ENCODE peak calls at places on chromosomes 6 and 20, in four cellular contexts. V, H, B and D are unnamed samples.

GRCh38 chr20:47627540-47627939 is 125.9 kb downstream of the NCOA3 start:
- DNase-seq in H (no peak), V (no peak), B (no peak), D (no peak)

GRCh38 chr20:7924692-7925091 is 15.6 kb downstream of the HAO1 start:
- DNase-seq in B (peak), H (no peak), V (no peak), D (no peak)

GRCh38 chr6:167797871-167798265 is 28.8 kb upstream of the AFDN start:
- DNase-seq in V (no peak), H (no peak), B (no peak), D (no peak)

GRCh38 chr6:158629376-158630221 is 14.9 kb downstream of the DYNLT1 start:
- DNase-seq in H (no peak), V (no peak), B (peak), D (peak)

GRCh38 chr20:25227317-25227831 is 20.5 kb upstream of the PYGB start:
- DNase-seq in V (no peak), B (peak), H (peak), D (no peak)

GRCh38 chr20:37539956-37540455 is 12.3 kb upstream of the BLCAP start:
- DNase-seq in V (no peak), B (no peak), H (peak), D (no peak)

GRCh38 chr6:36677753-36678487 is 594 bp upstream of the CDKN1A start:
- DNase-seq in H (no peak), B (peak), V (no peak), D (no peak)

GRCh38 chr6:56868687-56869086 is 86.2 kb upstream of the BEND6 start:
- DNase-seq in B (peak), H (no peak), V (no peak), D (no peak)

GRCh38 chr6:1279065-1279464 is 32.8 kb upstream of the FOXQ1 start:
- DNase-seq in B (no peak), V (no peak), H (no peak), D (no peak)

GRCh38 chr6:105164418-105164817 is 15.4 kb downstream of the POPDC3 start:
- DNase-seq in B (no peak), H (no peak), V (no peak), D (no peak)

GRCh38 chr6:33746651-33747100 is at the start of gene IP6K3:
- DNase-seq in H (no peak), B (no peak), V (no peak), D (no peak)

DNA sequence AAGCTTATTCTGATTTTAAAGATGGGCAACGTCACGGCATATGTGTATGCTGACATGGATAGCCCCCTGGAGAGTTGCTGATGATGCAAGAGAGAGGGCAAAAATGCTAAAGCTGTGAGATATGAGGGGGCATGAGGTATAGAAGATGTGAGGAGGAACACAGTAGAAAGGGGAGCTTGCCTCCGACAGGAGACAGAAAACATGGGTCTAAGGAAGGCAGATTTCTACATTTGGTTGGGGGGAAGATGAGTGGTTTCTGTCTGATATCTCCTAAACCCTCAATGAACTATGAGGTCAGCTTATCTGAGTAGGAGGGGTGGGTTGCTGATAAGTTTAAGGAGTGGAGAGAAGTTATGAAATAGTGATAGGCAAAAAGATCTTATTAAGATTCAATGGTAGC is 6.1 kb downstream of the RNF24 start:
- DNase-seq in B (no peak), H (peak), V (no peak), D (no peak)
- TF ChIP-seq NR2C2 in B (no peak), H (no peak), V (no peak), D (no peak)

GRCh38 chr6:169172435-169172834 is 81.2 kb downstream of the THBS2 start:
- DNase-seq in B (no peak), V (no peak), H (no peak), D (no peak)
- TF ChIP-seq NR2C2 in B (no peak), V (no peak), H (no peak), D (no peak)

DNA sequence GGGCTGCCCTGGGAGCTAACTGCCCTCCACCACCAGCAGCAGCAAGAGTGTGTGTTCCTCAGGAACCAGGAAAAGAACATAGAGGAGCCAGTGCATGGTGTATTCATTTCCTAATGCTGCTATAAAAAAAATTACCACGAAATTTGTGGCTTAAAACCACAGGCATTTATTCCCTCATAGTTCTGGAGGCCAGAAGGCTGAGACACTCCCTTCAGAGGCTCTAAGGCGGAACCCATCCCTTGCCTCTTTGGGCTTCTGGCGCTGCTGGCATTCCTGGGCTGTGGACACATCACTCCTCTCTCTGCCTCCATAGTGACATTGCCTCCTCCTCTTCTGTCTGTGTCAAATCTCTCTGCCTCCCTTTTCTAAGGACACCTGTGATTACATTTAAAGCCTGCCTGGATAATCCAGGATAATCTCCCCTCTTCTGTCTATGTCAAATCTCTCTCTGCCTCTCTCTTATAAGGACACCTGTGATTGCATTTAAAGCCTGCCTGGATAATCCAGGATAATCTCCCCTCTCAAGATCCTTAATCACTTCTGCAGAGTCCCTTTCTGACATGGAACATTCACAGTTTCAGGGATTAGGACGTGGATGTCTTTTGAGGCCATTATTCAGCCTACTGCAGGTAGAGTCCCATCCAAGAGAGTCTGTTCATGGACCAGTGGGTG is 54.7 kb downstream of the NDUFAF5 start:
- DNase-seq in H (no peak), V (no peak), B (no peak), D (no peak)
- TF ChIP-seq NR2C2 in H (no peak), V (no peak), B (no peak), D (no peak)

GRCh38 chr6:32624565-32624964 is 12.6 kb upstream of the HLA-DQA1 start:
- DNase-seq in V (no peak), H (no peak), B (no peak), D (no peak)

GRCh38 chr6:32623693-32624092 is 13.5 kb upstream of the HLA-DQA1 start:
- DNase-seq in B (no peak), V (no peak), H (no peak), D (no peak)

GRCh38 chr6:32625137-32625536 is 12.1 kb upstream of the HLA-DQA1 start:
- DNase-seq in V (no peak), H (no peak), B (no peak), D (no peak)

GRCh38 chr6:32621372-32621771 is 15.8 kb upstream of the HLA-DQA1 start:
- DNase-seq in B (no peak), H (no peak), V (no peak), D (no peak)

DNA sequence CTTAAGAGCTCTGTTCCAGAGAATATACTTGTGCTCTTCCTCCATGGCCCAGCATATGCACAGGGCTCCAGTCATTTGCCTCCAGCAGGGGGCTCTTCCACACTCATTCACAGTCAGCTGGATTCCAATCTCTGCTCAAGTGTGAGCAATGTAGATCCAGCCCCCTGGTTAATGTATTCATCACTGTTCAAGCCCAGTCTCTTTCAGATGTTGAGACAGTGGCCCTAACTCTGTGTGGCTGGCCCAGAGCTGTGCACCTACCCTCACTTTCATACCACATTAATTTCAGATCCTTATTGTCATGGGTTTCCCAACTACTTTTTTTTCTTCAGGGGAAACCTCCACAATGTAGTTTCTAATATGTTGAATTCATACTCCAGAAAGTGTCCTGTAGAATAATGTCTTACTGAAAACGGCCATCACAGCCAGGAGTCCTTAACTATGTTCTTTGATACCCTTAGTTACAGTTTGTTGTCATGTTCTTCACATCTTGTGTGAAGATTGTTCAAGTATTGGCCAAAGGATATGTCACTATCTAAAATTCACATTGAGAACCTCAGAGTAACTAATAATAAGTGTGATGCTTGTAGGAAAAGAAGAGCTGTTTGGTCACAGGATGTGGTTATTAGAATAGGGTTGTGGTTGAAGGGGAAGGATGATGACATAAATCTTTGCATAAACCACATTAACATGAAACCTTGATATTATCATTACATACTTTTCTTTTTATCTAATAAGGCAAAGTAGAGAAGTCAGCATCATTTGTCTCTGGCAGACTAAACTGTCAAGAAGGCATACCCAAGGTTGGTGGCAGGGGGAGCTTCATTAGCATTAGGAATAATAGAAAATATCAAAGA is 14.4 kb upstream of the HLA-DQA1 start:
- DNase-seq in B (peak), V (peak), H (peak), D (no peak)
- TF ChIP-seq NR2C2 in B (no peak), V (no peak), H (no peak), D (no peak)

GRCh38 chr6:117795234-117795633 is 111.8 kb upstream of the SLC35F1 start:
- DNase-seq in H (no peak), V (no peak), B (no peak), D (no peak)

GRCh38 chr6:117791012-117791411 is 115.7 kb downstream of the NUS1 start:
- DNase-seq in B (no peak), V (no peak), H (no peak), D (no peak)
- TF ChIP-seq NR2C2 in B (no peak), V (no peak), H (no peak), D (no peak)